ENCODE peak calls at places on chromosome 3, in ten cellular contexts. One of them, this sample, is unnamed.

GRCh38 chr3:138458774-138459499 is 24.5 kb downstream of the ESYT3 start:
- DNase-seq in brain microvascular endothelial cell: no peak
- DNase-seq in DND-41: no peak
- DNase-seq in fibroblast of mammary gland: no peak
- DNase-seq in CD8-positive, alpha-beta T cell: no peak
- DNase-seq in H1: peak; percentile 36
- DNase-seq in AG09309: no peak
- DNase-seq in AG10803: no peak
- DNase-seq in activated B cell treated with CpG ODN at 0.5 μM for 24 hours: no peak
- DNase-seq in astrocyte of the spinal cord: no peak
- DNase-seq in this sample: no peak

GRCh38 chr3:49466047-49466446 is 4.0 kb upstream of the DAG1 start:
- DNase-seq in brain microvascular endothelial cell: no peak
- DNase-seq in fibroblast of mammary gland: no peak
- DNase-seq in activated B cell treated with CpG ODN at 0.5 μM for 24 hours: no peak
- DNase-seq in AG09309: no peak
- DNase-seq in astrocyte of the spinal cord: no peak
- DNase-seq in H1: no peak
- DNase-seq in CD8-positive, alpha-beta T cell: no peak
- DNase-seq in AG10803: no peak
- DNase-seq in DND-41: no peak
- DNase-seq in this sample: no peak

GRCh38 chr3:178186666-178187065 is 349.6 kb upstream of the KCNMB2 start:
- DNase-seq in fibroblast of mammary gland: no peak
- DNase-seq in AG10803: no peak
- DNase-seq in H1: no peak
- DNase-seq in DND-41: no peak
- DNase-seq in AG09309: no peak
- DNase-seq in activated B cell treated with CpG ODN at 0.5 μM for 24 hours: no peak
- DNase-seq in CD8-positive, alpha-beta T cell: no peak
- DNase-seq in astrocyte of the spinal cord: no peak
- DNase-seq in brain microvascular endothelial cell: no peak
- DNase-seq in this sample: no peak

GRCh38 chr3:120420360-120420759 is 30.4 kb downstream of the FSTL1 start:
- DNase-seq in DND-41: no peak
- DNase-seq in brain microvascular endothelial cell: no peak
- DNase-seq in astrocyte of the spinal cord: no peak
- DNase-seq in AG09309: no peak
- DNase-seq in fibroblast of mammary gland: peak; percentile 70
- DNase-seq in H1: no peak
- DNase-seq in activated B cell treated with CpG ODN at 0.5 μM for 24 hours: no peak
- DNase-seq in AG10803: peak; percentile 61
- DNase-seq in CD8-positive, alpha-beta T cell: no peak
- DNase-seq in this sample: no peak

GRCh38 chr3:186046838-186047237 is 62.1 kb downstream of the ETV5 start:
- DNase-seq in brain microvascular endothelial cell: no peak
- DNase-seq in activated B cell treated with CpG ODN at 0.5 μM for 24 hours: no peak
- DNase-seq in AG10803: no peak
- DNase-seq in fibroblast of mammary gland: no peak
- DNase-seq in AG09309: no peak
- DNase-seq in CD8-positive, alpha-beta T cell: no peak
- DNase-seq in DND-41: no peak
- DNase-seq in astrocyte of the spinal cord: no peak
- DNase-seq in H1: no peak
- DNase-seq in this sample: no peak

GRCh38 chr3:122079524-122079923 is 24.4 kb downstream of the CD86 start:
- DNase-seq in AG09309: no peak
- DNase-seq in brain microvascular endothelial cell: no peak
- DNase-seq in CD8-positive, alpha-beta T cell: no peak
- DNase-seq in activated B cell treated with CpG ODN at 0.5 μM for 24 hours: no peak
- DNase-seq in DND-41: no peak
- DNase-seq in astrocyte of the spinal cord: no peak
- DNase-seq in AG10803: no peak
- DNase-seq in fibroblast of mammary gland: no peak
- DNase-seq in H1: no peak
- DNase-seq in this sample: no peak

GRCh38 chr3:160986060-160986459 is 119.1 kb downstream of the B3GALNT1 start:
- DNase-seq in H1: no peak
- DNase-seq in fibroblast of mammary gland: peak; percentile 11
- DNase-seq in AG09309: no peak
- DNase-seq in brain microvascular endothelial cell: no peak
- DNase-seq in activated B cell treated with CpG ODN at 0.5 μM for 24 hours: no peak
- DNase-seq in astrocyte of the spinal cord: no peak
- DNase-seq in CD8-positive, alpha-beta T cell: no peak
- DNase-seq in DND-41: no peak
- DNase-seq in AG10803: no peak
- DNase-seq in this sample: no peak

GRCh38 chr3:160330111-160330510 is 68.9 kb downstream of the IFT80 start:
- DNase-seq in H1: no peak
- DNase-seq in CD8-positive, alpha-beta T cell: no peak
- DNase-seq in fibroblast of mammary gland: no peak
- DNase-seq in AG10803: no peak
- DNase-seq in brain microvascular endothelial cell: no peak
- DNase-seq in activated B cell treated with CpG ODN at 0.5 μM for 24 hours: no peak
- DNase-seq in astrocyte of the spinal cord: no peak
- DNase-seq in DND-41: no peak
- DNase-seq in AG09309: no peak
- DNase-seq in this sample: no peak

GRCh38 chr3:127680146-127680661 is 7.5 kb downstream of the ABTB1 start:
- DNase-seq in AG10803: no peak
- DNase-seq in activated B cell treated with CpG ODN at 0.5 μM for 24 hours: peak; percentile 13
- DNase-seq in astrocyte of the spinal cord: no peak
- DNase-seq in fibroblast of mammary gland: no peak
- DNase-seq in brain microvascular endothelial cell: no peak
- DNase-seq in CD8-positive, alpha-beta T cell: no peak
- DNase-seq in AG09309: no peak
- DNase-seq in DND-41: no peak
- DNase-seq in H1: peak; percentile 39
- DNase-seq in this sample: no peak

GRCh38 chr3:2921903-2922302 is 188.3 kb downstream of the IL5RA start:
- DNase-seq in DND-41: no peak
- DNase-seq in astrocyte of the spinal cord: peak; percentile 5
- DNase-seq in AG10803: no peak
- DNase-seq in brain microvascular endothelial cell: no peak
- DNase-seq in CD8-positive, alpha-beta T cell: no peak
- DNase-seq in AG09309: no peak
- DNase-seq in H1: no peak
- DNase-seq in activated B cell treated with CpG ODN at 0.5 μM for 24 hours: no peak
- DNase-seq in fibroblast of mammary gland: peak; percentile 22
- DNase-seq in this sample: no peak

GRCh38 chr3:2697589-2697988 is 412.6 kb downstream of the IL5RA start:
- DNase-seq in astrocyte of the spinal cord: no peak
- DNase-seq in AG10803: no peak
- DNase-seq in CD8-positive, alpha-beta T cell: no peak
- DNase-seq in H1: no peak
- DNase-seq in activated B cell treated with CpG ODN at 0.5 μM for 24 hours: no peak
- DNase-seq in DND-41: no peak
- DNase-seq in brain microvascular endothelial cell: no peak
- DNase-seq in AG09309: no peak
- DNase-seq in fibroblast of mammary gland: no peak
- DNase-seq in this sample: no peak

GRCh38 chr3:98807565-98807964 is 44.4 kb downstream of the ST3GAL6 start:
- DNase-seq in astrocyte of the spinal cord: no peak
- DNase-seq in CD8-positive, alpha-beta T cell: no peak
- DNase-seq in AG09309: no peak
- DNase-seq in activated B cell treated with CpG ODN at 0.5 μM for 24 hours: no peak
- DNase-seq in brain microvascular endothelial cell: no peak
- DNase-seq in fibroblast of mammary gland: no peak
- DNase-seq in H1: no peak
- DNase-seq in DND-41: no peak
- DNase-seq in AG10803: no peak
- DNase-seq in this sample: no peak

GRCh38 chr3:36944012-36944640 is 728 bp downstream of the TRANK1 start:
- DNase-seq in CD8-positive, alpha-beta T cell: peak; percentile 27
- DNase-seq in brain microvascular endothelial cell: no peak
- DNase-seq in activated B cell treated with CpG ODN at 0.5 μM for 24 hours: no peak
- DNase-seq in AG10803: peak; percentile 57
- DNase-seq in fibroblast of mammary gland: peak; percentile 48
- DNase-seq in DND-41: peak; percentile 39
- DNase-seq in H1: no peak
- DNase-seq in astrocyte of the spinal cord: peak; percentile 61
- DNase-seq in AG09309: no peak
- DNase-seq in this sample: no peak

GRCh38 chr3:120093119-120093922 is 926 bp downstream of the GSK3B start:
- DNase-seq in fibroblast of mammary gland: peak; percentile 88
- DNase-seq in CD8-positive, alpha-beta T cell: peak; percentile 14
- DNase-seq in AG10803: peak; percentile 86
- DNase-seq in astrocyte of the spinal cord: peak; percentile 88
- DNase-seq in brain microvascular endothelial cell: no peak
- DNase-seq in activated B cell treated with CpG ODN at 0.5 μM for 24 hours: no peak
- DNase-seq in H1: no peak
- DNase-seq in AG09309: peak; percentile 53
- DNase-seq in DND-41: peak; percentile 36
- DNase-seq in this sample: no peak

DNA sequence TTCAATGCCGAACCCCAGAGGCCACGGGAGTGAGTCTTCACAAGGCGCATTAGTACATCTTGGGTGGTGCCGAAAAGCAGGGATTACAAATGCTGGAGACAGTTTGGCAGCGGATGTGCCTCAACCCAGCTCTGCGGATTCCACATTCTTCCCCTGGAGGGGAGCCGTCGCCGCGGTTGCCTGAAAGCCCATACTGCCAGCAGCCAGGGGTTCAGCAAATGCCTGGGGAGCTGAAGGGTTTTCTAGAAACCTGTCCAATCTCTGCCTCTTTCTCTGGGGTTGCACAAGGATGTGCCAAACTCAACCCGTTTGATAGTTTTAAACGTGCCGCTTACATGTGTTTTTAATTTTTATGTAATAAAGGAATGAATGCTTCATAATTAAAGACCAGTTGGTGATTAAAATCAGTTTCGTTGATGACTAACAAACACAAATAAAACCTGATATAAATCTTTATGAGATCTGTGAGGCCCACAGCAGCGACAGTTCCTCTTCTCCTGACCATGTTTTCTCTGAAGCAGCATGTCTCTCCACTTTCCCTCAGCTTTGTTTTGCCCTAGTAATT is 74.6 kb upstream of the LEKR1 start:
- DNase-seq in fibroblast of mammary gland: peak; percentile 94
- DNase-seq in H1: peak; percentile 70
- DNase-seq in AG09309: peak; percentile 98
- DNase-seq in AG10803: peak; percentile 99
- DNase-seq in astrocyte of the spinal cord: peak; percentile 95
- DNase-seq in DND-41: no peak
- DNase-seq in activated B cell treated with CpG ODN at 0.5 μM for 24 hours: no peak
- DNase-seq in brain microvascular endothelial cell: peak; percentile 88
- DNase-seq in CD8-positive, alpha-beta T cell: no peak
- DNase-seq in this sample: no peak
- TF ChIP-seq CTCF in fibroblast of mammary gland: peak; percentile 23
- TF ChIP-seq CTCF in H1: no peak
- TF ChIP-seq CTCF in AG09309: peak; percentile 31
- TF ChIP-seq CTCF in AG10803: peak; percentile 46
- TF ChIP-seq CTCF in astrocyte of the spinal cord: peak; percentile 9
- TF ChIP-seq CTCF in DND-41: no peak
- TF ChIP-seq CTCF in activated B cell treated with CpG ODN at 0.5 μM for 24 hours: no peak
- TF ChIP-seq CTCF in brain microvascular endothelial cell: peak; percentile 42
- TF ChIP-seq CTCF in CD8-positive, alpha-beta T cell: no peak
- TF ChIP-seq CTCF in this sample: no peak

GRCh38 chr3:171867976-171868375 is 24.8 kb downstream of the TMEM212 start:
- DNase-seq in CD8-positive, alpha-beta T cell: no peak
- DNase-seq in H1: no peak
- DNase-seq in AG09309: no peak
- DNase-seq in DND-41: no peak
- DNase-seq in AG10803: no peak
- DNase-seq in astrocyte of the spinal cord: no peak
- DNase-seq in activated B cell treated with CpG ODN at 0.5 μM for 24 hours: no peak
- DNase-seq in brain microvascular endothelial cell: no peak
- DNase-seq in fibroblast of mammary gland: no peak
- DNase-seq in this sample: no peak
- TF ChIP-seq CTCF in CD8-positive, alpha-beta T cell: no peak
- TF ChIP-seq CTCF in H1: no peak
- TF ChIP-seq CTCF in AG09309: peak; percentile 4
- TF ChIP-seq CTCF in DND-41: peak; percentile 42
- TF ChIP-seq CTCF in AG10803: peak; percentile 23
- TF ChIP-seq CTCF in astrocyte of the spinal cord: peak; percentile 26
- TF ChIP-seq CTCF in activated B cell treated with CpG ODN at 0.5 μM for 24 hours: no peak
- TF ChIP-seq CTCF in brain microvascular endothelial cell: peak; percentile 57
- TF ChIP-seq CTCF in fibroblast of mammary gland: peak; percentile 36
- TF ChIP-seq CTCF in this sample: no peak

DNA sequence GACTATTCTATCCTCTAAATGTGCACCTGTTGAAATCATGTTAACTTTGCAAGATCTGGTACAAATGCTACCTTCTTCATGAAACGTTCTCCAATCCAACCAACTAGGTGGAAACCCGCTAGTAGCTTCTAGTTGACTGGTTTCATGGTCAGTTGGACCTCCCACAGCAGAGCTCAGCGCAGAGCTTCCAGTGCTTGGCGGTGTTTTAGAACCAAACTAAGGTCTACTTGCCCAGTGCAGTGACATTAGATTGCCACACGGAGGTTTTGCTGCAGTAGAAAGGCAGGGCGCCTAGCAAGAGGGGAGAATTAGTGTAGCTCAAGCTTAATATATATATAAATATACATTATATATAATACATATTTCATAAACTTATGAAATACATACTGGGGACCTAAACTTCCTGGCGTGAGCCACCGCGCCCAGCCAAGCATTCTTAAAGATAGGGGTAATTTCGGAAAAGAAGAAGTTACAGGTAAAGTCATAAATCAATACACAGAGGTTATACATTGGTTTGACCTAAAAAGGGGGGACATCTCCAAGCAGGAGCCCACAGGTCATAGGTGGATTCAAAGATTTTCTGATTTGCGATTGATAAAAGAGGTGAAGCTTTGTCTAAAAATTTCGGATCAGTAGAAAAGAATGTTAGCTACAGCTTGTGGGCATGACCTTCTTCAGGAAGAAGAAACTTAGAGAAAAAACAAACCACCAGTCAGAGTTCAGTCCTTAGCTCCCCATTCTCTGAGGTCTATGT is 2.0 kb upstream of the OXSR1 start:
- DNase-seq in AG10803: no peak
- DNase-seq in fibroblast of mammary gland: no peak
- DNase-seq in activated B cell treated with CpG ODN at 0.5 μM for 24 hours: no peak
- DNase-seq in AG09309: no peak
- DNase-seq in brain microvascular endothelial cell: no peak
- DNase-seq in astrocyte of the spinal cord: no peak
- DNase-seq in DND-41: peak; percentile 35
- DNase-seq in H1: no peak
- DNase-seq in CD8-positive, alpha-beta T cell: no peak
- DNase-seq in this sample: no peak
- TF ChIP-seq CTCF in AG10803: no peak
- TF ChIP-seq CTCF in fibroblast of mammary gland: no peak
- TF ChIP-seq CTCF in activated B cell treated with CpG ODN at 0.5 μM for 24 hours: no peak
- TF ChIP-seq CTCF in AG09309: no peak
- TF ChIP-seq CTCF in brain microvascular endothelial cell: peak; percentile 43
- TF ChIP-seq CTCF in astrocyte of the spinal cord: no peak
- TF ChIP-seq CTCF in DND-41: peak; percentile 43
- TF ChIP-seq CTCF in H1: no peak
- TF ChIP-seq CTCF in CD8-positive, alpha-beta T cell: peak; percentile 37
- TF ChIP-seq CTCF in this sample: no peak

DNA sequence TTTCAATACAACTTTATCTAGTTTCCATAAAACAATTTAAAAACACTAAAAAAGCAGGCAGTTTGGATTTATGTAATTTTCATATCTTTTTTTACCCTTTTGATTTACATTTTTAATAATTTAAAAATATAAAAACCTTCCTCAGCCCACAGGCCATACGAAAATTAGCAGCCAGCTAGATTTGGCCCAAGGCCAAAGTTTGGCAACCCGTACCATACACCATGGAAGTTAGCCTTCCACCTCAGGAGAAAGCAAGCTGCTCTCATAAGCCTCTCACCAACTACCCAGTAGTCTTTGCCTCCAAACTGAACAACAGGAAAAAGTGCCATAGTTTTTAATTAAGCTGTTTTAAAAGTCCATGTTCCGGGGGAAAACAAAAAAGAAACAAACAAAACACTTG is 107.3 kb upstream of the TRIM42 start:
- DNase-seq in CD8-positive, alpha-beta T cell: no peak
- DNase-seq in astrocyte of the spinal cord: no peak
- DNase-seq in brain microvascular endothelial cell: no peak
- DNase-seq in AG09309: no peak
- DNase-seq in AG10803: no peak
- DNase-seq in activated B cell treated with CpG ODN at 0.5 μM for 24 hours: no peak
- DNase-seq in DND-41: no peak
- DNase-seq in H1: no peak
- DNase-seq in fibroblast of mammary gland: no peak
- DNase-seq in this sample: no peak
- TF ChIP-seq CTCF in CD8-positive, alpha-beta T cell: no peak
- TF ChIP-seq CTCF in astrocyte of the spinal cord: no peak
- TF ChIP-seq CTCF in brain microvascular endothelial cell: no peak
- TF ChIP-seq CTCF in AG09309: no peak
- TF ChIP-seq CTCF in AG10803: no peak
- TF ChIP-seq CTCF in activated B cell treated with CpG ODN at 0.5 μM for 24 hours: no peak
- TF ChIP-seq CTCF in DND-41: no peak
- TF ChIP-seq CTCF in H1: no peak
- TF ChIP-seq CTCF in fibroblast of mammary gland: no peak
- TF ChIP-seq CTCF in this sample: no peak

This sample was measured in D721Med.